ENCODE peak calls at places on chromosomes 7 and 10, in five cellular contexts. Y, X, N, T and O are unnamed samples.

GRCh38 chr10:110077436-110078120 is 69.8 kb downstream of the ADD3 start:
- DNase-seq in Y (no peak), X (no peak), N (no peak), T (peak), O (no peak)

GRCh38 chr7:18087031-18087686 is 59.5 kb upstream of the PRPS1L1 start:
- DNase-seq in Y (no peak), X (no peak), N (peak), T (no peak), O (peak)

GRCh38 chr10:49498465-49498864 is 40.5 kb downstream of the ERCC6 start:
- DNase-seq in Y (no peak), X (no peak), N (no peak), T (no peak), O (no peak)

GRCh38 chr7:151078233-151079040 is 2.2 kb downstream of the FASTK start:
- DNase-seq in Y (no peak), X (no peak), N (no peak), T (no peak), O (no peak)

GRCh38 chr10:113987805-113988204 is 55.9 kb upstream of the ADRB1 start:
- DNase-seq in Y (no peak), X (no peak), N (no peak), T (peak), O (no peak)

GRCh38 chr7:125984795-125985194 is 1055.2 kb upstream of the POT1 start:
- DNase-seq in Y (no peak), X (no peak), N (no peak), T (no peak), O (no peak)

GRCh38 chr7:23100697-23101096 is 4.9 kb upstream of the KLHL7 start:
- DNase-seq in Y (no peak), X (peak), N (no peak), T (peak), O (no peak)

GRCh38 chr7:69617364-69617763 is 19.1 kb downstream of the AUTS2 start:
- DNase-seq in Y (no peak), X (no peak), N (no peak), T (no peak), O (no peak)

GRCh38 chr7:128214463-128214862 is 26.6 kb upstream of the LEP start:
- DNase-seq in Y (no peak), X (no peak), N (no peak), T (no peak), O (no peak)

GRCh38 chr10:96768136-96768535 is 47.8 kb upstream of the PIK3AP1 start:
- DNase-seq in Y (no peak), X (no peak), N (no peak), T (no peak), O (no peak)

GRCh38 chr10:15295540-15296325 is 75.4 kb downstream of the FAM171A1 start:
- DNase-seq in Y (no peak), X (no peak), N (no peak), T (no peak), O (no peak)

GRCh38 chr10:129171816-129172215 is 295.2 kb upstream of the MGMT start:
- DNase-seq in Y (no peak), X (no peak), N (no peak), T (no peak), O (no peak)

GRCh38 chr7:120404042-120404441 is 131.1 kb downstream of the KCND2 start:
- DNase-seq in Y (no peak), X (no peak), N (no peak), T (no peak), O (peak)

GRCh38 chr7:92631067-92631829 is 41.1 kb upstream of the FAM133B start:
- DNase-seq in Y (peak), X (no peak), N (no peak), T (peak), O (no peak)